ENCODE peak calls at places on chromosomes 1 and 21, in seven cellular contexts. S is astrocyte of the spinal cord; E is GM06990; V is heart left ventricle; A is Calu3; M is type B pancreatic cell; L is CD4-positive, alpha-beta T cell. H is an unnamed sample.

GRCh38 chr1:33336580-33336979 is 15.7 kb upstream of the A3GALT2 start:
- DNase-seq in S (no peak), E (no peak), V (no peak), A (no peak), M (no peak), L (no peak), H (no peak)

GRCh38 chr1:212962509-212962908 is 12.2 kb downstream of the VASH2 start:
- DNase-seq in S (no peak), E (no peak), V (no peak), A (no peak), M (no peak), L (no peak), H (no peak)

GRCh38 chr1:48947761-48948537 is 171.3 kb upstream of the BEND5 start:
- DNase-seq in S (no peak), E (no peak), V (no peak), A (no peak), M (no peak), L (no peak), H (no peak)

GRCh38 chr1:247324204-247324787 is 7.4 kb downstream of the ZNF496 start:
- DNase-seq in S (no peak), E (no peak), V (no peak), A (no peak), M (no peak), L (no peak), H (no peak)

GRCh38 chr1:110897685-110898084 is 24.7 kb downstream of the CD53 start:
- DNase-seq in S (no peak), E (no peak), V (no peak), A (no peak), M (no peak), L (no peak), H (no peak)

GRCh38 chr1:119885903-119886783 is 10.2 kb downstream of the ADAM30 start:
- DNase-seq in S (peak), E (no peak), V (peak), A (peak), M (no peak), L (peak), H (peak)

GRCh38 chr21:27315373-27315772 is 348.5 kb upstream of the ADAMTS5 start:
- DNase-seq in S (no peak), E (no peak), V (no peak), A (no peak), M (no peak), L (no peak), H (no peak)

GRCh38 chr1:17892851-17893250 is 137.7 kb downstream of the ACTL8 start:
- DNase-seq in S (no peak), E (no peak), V (no peak), A (no peak), M (no peak), L (no peak), H (no peak)

GRCh38 chr1:183778006-183778405 is 26.9 kb upstream of the RGL1 start:
- DNase-seq in S (no peak), E (no peak), V (no peak), A (no peak), M (no peak), L (no peak), H (no peak)

GRCh38 chr1:47918257-47918867 is 78.8 kb downstream of the TRABD2B start:
- DNase-seq in S (no peak), E (no peak), V (no peak), A (no peak), M (no peak), L (no peak), H (no peak)

GRCh38 chr1:19980298-19980697 is 880 bp upstream of the PLA2G2A start:
- DNase-seq in S (no peak), E (no peak), V (no peak), A (no peak), M (no peak), L (no peak), H (no peak)

GRCh38 chr1:161487483-161487827 is 17.8 kb upstream of the FCGR2A start:
- DNase-seq in S (peak), E (no peak), V (peak), A (no peak), M (no peak), L (no peak), H (no peak)

GRCh38 chr1:197140123-197140522 is 6.3 kb downstream of the ASPM start:
- DNase-seq in S (peak), E (no peak), V (no peak), A (no peak), M (no peak), L (no peak), H (no peak)

GRCh38 chr1:234926252-234926573 is 202.4 kb downstream of the TOMM20 start:
- DNase-seq in S (no peak), E (peak), V (no peak), A (no peak), M (no peak), L (no peak), H (no peak)

GRCh38 chr1:170864238-170864637 is 71.1 kb upstream of the MROH9 start:
- DNase-seq in S (peak), E (no peak), V (peak), A (no peak), M (no peak), L (no peak), H (no peak)

GRCh38 chr1:206824327-206824726 is 41.1 kb upstream of the IL20 start:
- DNase-seq in S (no peak), E (no peak), V (no peak), A (no peak), M (no peak), L (no peak), H (no peak)

GRCh38 chr1:172895050-172895460 is 155.7 kb downstream of the TNFSF18 start:
- DNase-seq in S (no peak), E (no peak), V (no peak), A (no peak), M (no peak), L (no peak), H (no peak)

GRCh38 chr21:14457762-14458161 is 74.8 kb upstream of the HSPA13 start:
- DNase-seq in S (no peak), E (no peak), V (no peak), A (no peak), M (no peak), L (no peak), H (no peak)

GRCh38 chr1:61641578-61642336 is 83.2 kb downstream of the TM2D1 start:
- DNase-seq in S (peak), E (peak), V (peak), A (peak), M (no peak), L (peak), H (peak)

GRCh38 chr1:41419584-41420295 is 58.5 kb downstream of the FOXO6 start:
- DNase-seq in S (no peak), E (no peak), V (no peak), A (no peak), M (no peak), L (no peak), H (no peak)

GRCh38 chr1:167627865-167628641 is 2.0 kb upstream of the RCSD1 start:
- DNase-seq in S (no peak), E (peak), V (no peak), A (no peak), M (peak), L (peak), H (peak)

GRCh38 chr1:31626451-31627202 is 9.1 kb downstream of the HCRTR1 start:
- DNase-seq in S (no peak), E (no peak), V (no peak), A (no peak), M (no peak), L (no peak), H (no peak)

GRCh38 chr1:53047737-53048344 is 14.2 kb upstream of the PODN start:
- DNase-seq in S (peak), E (no peak), V (no peak), A (no peak), M (no peak), L (no peak), H (no peak)

GRCh38 chr1:230517326-230517725 is 91.2 kb upstream of the PGBD5 start:
- DNase-seq in S (no peak), E (no peak), V (no peak), A (no peak), M (no peak), L (no peak), H (no peak)

GRCh38 chr1:224406216-224406615 is 28.4 kb downstream of the WDR26 start:
- DNase-seq in S (no peak), E (no peak), V (no peak), A (no peak), M (no peak), L (no peak), H (no peak)

GRCh38 chr1:16252912-16253311 is 15.9 kb upstream of the CPLANE2 start:
- DNase-seq in S (no peak), E (no peak), V (no peak), A (no peak), M (no peak), L (no peak), H (no peak)

GRCh38 chr1:97170296-97170695 is 448.7 kb downstream of the PTBP2 start:
- DNase-seq in S (no peak), E (no peak), V (no peak), A (no peak), M (no peak), L (no peak), H (no peak)

DNA sequence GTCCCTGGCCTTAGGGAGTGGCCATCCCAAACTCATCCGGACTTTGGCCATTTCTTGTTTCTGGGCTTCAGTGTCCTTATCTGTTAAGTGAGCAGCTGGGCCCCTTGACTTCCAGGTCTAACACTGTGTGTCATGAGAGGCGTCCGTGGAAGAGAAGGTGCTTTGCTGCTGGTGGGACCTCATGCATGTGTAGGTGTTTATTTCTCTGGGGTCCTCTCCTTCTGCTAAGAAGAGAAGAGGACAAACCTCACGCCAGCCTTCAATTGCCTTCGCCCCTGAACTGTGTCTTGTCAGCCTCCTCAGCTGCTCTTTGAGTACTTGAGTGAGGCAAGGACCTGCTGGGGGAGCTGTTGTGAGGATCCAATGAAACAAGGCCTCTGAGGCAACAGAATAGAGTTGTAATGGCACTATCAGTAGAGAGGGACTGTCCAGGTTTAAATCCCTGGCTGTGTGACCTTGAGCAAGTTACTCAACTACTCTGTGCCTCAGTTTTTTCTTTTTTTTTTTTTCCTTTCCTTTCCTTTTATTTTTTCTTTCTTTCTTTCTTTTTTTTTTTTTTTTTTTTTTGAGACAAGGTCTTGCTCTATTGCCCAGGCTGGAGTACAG is 72.4 kb downstream of the RUNX3 start:
- DNase-seq in S (no peak), E (no peak), V (no peak), A (no peak), M (no peak), L (no peak), H (no peak)
- TF ChIP-seq CTCF in S (no peak), E (no peak), V (no peak), A (no peak), M (no peak), L (no peak), H (peak)

GRCh38 chr21:42862774-42863503 is 16.4 kb downstream of the WDR4 start:
- DNase-seq in S (no peak), E (no peak), V (no peak), A (peak), M (no peak), L (no peak), H (no peak)
- TF ChIP-seq CTCF in S (no peak), E (no peak), V (no peak), A (no peak), M (peak), L (no peak), H (no peak)

GRCh38 chr1:46530791-46531409 is 20.5 kb downstream of the KNCN start:
- DNase-seq in S (no peak), E (no peak), V (no peak), A (peak), M (no peak), L (no peak), H (no peak)
- TF ChIP-seq CTCF in S (no peak), E (no peak), V (no peak), A (peak), M (peak), L (no peak), H (no peak)

GRCh38 chr1:182615468-182616129 is 11.4 kb upstream of the RGS16 start:
- DNase-seq in S (peak), E (peak), V (peak), A (no peak), M (no peak), L (no peak), H (no peak)

GRCh38 chr1:182617734-182618288 is 13.6 kb upstream of the RGS16 start:
- DNase-seq in S (peak), E (no peak), V (no peak), A (peak), M (no peak), L (no peak), H (no peak)

GRCh38 chr1:182614796-182615451 is 10.7 kb upstream of the RGS16 start:
- DNase-seq in S (peak), E (peak), V (peak), A (peak), M (peak), L (peak), H (peak)

GRCh38 chr1:182617075-182617429 is 12.9 kb upstream of the RGS16 start:
- DNase-seq in S (no peak), E (no peak), V (no peak), A (no peak), M (no peak), L (no peak), H (no peak)

GRCh38 chr1:182616130-182617074 is 12.2 kb upstream of the RGS16 start:
- DNase-seq in S (peak), E (peak), V (peak), A (peak), M (no peak), L (peak), H (peak)
- TF ChIP-seq CTCF in S (no peak), E (no peak), V (no peak), A (no peak), M (no peak), L (no peak), H (no peak)

DNA sequence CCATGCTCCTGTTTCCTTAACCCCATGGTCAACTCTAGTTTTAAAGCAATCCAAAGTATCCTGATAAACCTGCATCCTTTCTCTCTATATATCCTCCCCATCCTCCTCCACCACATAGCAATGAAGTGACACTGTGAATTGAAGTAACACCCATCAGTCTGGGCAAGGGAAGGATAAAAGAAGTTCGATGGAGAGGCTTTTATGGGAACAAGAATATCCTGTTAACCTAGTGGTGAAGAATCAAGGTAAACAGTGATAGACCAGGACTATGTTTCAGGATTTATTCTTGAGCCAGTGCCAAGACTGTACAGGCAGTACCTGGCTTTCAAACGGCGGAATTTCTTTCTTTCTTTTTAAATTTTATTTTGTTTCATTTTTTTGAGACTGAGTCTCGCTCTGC is 17.6 kb downstream of the RABIF start:
- DNase-seq in S (no peak), E (no peak), V (no peak), A (no peak), M (no peak), L (no peak), H (no peak)
- TF ChIP-seq CTCF in S (no peak), E (no peak), V (no peak), A (no peak), M (no peak), L (no peak), H (no peak)

DNA sequence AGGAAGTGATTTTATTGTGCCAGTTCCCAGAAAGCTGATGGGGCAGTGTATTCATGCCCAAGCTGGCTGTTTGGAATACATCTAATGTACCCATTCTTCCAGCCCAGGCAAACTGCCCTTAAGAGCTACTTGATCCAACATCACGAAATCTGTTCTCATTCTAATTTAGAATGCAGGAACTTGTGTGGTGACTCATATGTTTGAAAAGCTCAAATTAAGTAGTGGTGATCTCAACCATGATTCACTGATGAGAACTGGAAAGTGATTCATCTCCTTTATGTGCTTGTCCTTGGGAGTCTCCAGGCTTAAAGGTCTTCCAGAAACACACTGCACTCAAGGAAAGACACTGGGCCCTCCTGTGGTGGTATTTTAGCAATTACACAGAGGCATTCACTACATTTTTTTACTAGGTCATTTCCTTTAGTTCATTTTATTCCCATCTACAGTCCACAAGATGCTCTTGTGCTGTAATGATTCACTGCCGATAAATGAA is 65.4 kb downstream of the RPE65 start:
- DNase-seq in S (peak), E (no peak), V (no peak), A (peak), M (no peak), L (no peak), H (no peak)
- TF ChIP-seq CTCF in S (peak), E (no peak), V (peak), A (no peak), M (no peak), L (no peak), H (no peak)

GRCh38 chr1:75423616-75424015 is 187.3 kb downstream of the SLC44A5 start:
- DNase-seq in S (no peak), E (no peak), V (no peak), A (no peak), M (no peak), L (no peak), H (no peak)
- TF ChIP-seq CTCF in S (no peak), E (no peak), V (no peak), A (no peak), M (peak), L (no peak), H (no peak)

DNA sequence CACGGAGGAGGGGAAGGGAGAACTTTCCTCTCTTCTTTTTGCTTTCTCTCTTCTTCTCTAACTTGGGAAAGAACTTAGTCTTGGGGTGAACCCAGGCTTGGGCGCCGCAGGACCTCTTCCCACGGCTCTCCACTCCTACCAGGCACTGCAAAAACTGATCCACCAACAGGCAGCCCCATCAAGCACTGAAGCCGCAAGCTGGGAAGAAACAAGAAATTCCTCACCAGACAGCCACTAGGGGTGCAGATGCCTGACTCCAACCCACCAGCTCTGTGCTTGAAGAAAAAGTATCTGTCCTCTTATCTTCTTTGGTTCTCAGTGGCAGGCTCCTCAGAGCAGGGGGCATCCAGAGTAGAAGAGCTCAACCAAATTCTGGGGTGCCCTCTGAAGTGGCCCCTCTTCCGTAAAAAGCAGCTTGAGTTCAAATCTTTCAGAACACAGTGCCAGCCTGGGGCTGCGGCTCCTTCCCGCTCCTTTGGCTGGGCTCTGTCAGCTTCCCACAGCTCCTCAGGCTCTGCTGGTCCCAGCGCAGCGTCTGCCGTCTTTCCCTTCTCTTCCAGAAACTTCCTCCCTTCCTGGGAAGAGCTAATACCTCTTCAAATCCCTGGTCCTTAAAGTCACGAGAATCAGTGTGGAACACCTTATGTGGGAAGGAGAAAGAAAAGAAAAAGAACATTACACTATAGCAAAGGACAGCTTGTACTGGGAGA is 2.4 kb downstream of the SLC41A1 start:
- DNase-seq in S (peak), E (no peak), V (no peak), A (no peak), M (no peak), L (no peak), H (no peak)
- TF ChIP-seq CTCF in S (peak), E (no peak), V (no peak), A (peak), M (peak), L (peak), H (no peak)